ENCODE peak calls at places on chromosomes 12 and 14, in seven cellular contexts. G, N, D, W, S, R and A are unnamed samples.

GRCh38 chr12:12521044-12521485 is 41.6 kb downstream of the DUSP16 start:
- DNase-seq in S (no peak), D (no peak), G (no peak), W (no peak), R (no peak), N (no peak), A (no peak)

GRCh38 chr12:27193854-27194544 is 50.1 kb upstream of the STK38L start:
- DNase-seq in D (peak), W (peak), N (no peak), R (no peak), S (no peak), G (no peak), A (peak)

GRCh38 chr14:104805326-104805678 is 4.4 kb downstream of the ZBTB42 start:
- DNase-seq in N (peak), R (peak), S (no peak), W (peak), D (no peak), G (no peak), A (peak)

GRCh38 chr12:104686196-104686595 is 229.4 kb downstream of the CHST11 start:
- DNase-seq in W (peak), S (no peak), R (no peak), G (peak), N (no peak), D (no peak), A (no peak)

GRCh38 chr12:32462908-32463307 is 63.5 kb downstream of the FGD4 start:
- DNase-seq in W (no peak), G (no peak), N (no peak), D (no peak), S (no peak), R (no peak), A (no peak)

GRCh38 chr14:79708426-79708825 is 502.9 kb downstream of the DIO2 start:
- DNase-seq in W (no peak), G (no peak), R (no peak), N (no peak), S (no peak), D (no peak), A (no peak)

GRCh38 chr14:92726933-92727262 is 21.5 kb downstream of the LGMN start:
- DNase-seq in R (no peak), N (no peak), G (no peak), S (no peak), W (no peak), D (no peak), A (no peak)

GRCh38 chr12:41234672-41235071 is 46.6 kb downstream of the PDZRN4 start:
- DNase-seq in R (no peak), D (no peak), G (no peak), W (no peak), N (no peak), S (no peak), A (no peak)

GRCh38 chr12:15580431-15580830 is 208.8 kb downstream of the EPS8 start:
- DNase-seq in W (no peak), D (no peak), S (no peak), R (no peak), N (no peak), G (no peak), A (no peak)

GRCh38 chr12:119480551-119480950 is 113.0 kb upstream of the TMEM233 start:
- DNase-seq in D (no peak), G (no peak), S (no peak), R (no peak), N (no peak), W (no peak), A (no peak)

GRCh38 chr12:54360717-54361456 is 3.4 kb downstream of the GPR84 start:
- DNase-seq in N (no peak), W (peak), S (no peak), D (peak), G (peak), R (peak), A (peak)

GRCh38 chr12:91958816-91959215 is 186.8 kb downstream of the BTG1 start:
- DNase-seq in G (no peak), D (no peak), N (no peak), S (no peak), W (peak), R (no peak), A (peak)

GRCh38 chr14:78029471-78030372 is 140.5 kb upstream of the NRXN3 start:
- DNase-seq in N (no peak), W (no peak), S (no peak), R (no peak), G (no peak), D (no peak), A (no peak)

GRCh38 chr12:66804555-66804954 is 125.7 kb upstream of the GRIP1 start:
- DNase-seq in D (no peak), R (no peak), G (no peak), S (no peak), N (no peak), W (no peak), A (no peak)

GRCh38 chr12:66803972-66804371 is 125.1 kb upstream of the GRIP1 start:
- DNase-seq in D (no peak), S (no peak), W (no peak), G (no peak), N (no peak), R (no peak), A (no peak)

DNA sequence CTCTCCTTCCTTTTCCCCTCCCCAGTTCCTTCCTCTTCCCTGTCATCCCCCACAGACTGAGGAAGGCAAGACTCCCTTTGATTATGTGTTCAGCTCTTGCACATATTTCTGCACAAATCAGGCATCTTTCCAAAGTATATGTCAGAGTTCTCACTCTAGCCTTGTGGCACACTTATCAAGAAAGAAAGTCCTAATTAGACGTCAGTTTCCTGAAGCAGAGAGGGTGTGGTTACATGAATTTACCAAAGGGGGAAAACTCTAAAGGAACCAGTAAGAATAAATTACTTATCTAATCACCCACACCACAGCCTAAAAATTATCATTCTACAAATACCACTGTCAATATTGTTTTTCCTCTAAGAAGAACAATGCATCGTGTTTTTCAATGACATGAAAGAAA is 120.7 kb upstream of the GRIP1 start:
- DNase-seq in D (no peak), W (no peak), S (no peak), N (no peak), R (no peak), G (no peak), A (no peak)
- TF ChIP-seq CTCF in D (no peak), W (no peak), S (no peak), N (no peak), R (no peak), G (no peak), A (no peak)

DNA sequence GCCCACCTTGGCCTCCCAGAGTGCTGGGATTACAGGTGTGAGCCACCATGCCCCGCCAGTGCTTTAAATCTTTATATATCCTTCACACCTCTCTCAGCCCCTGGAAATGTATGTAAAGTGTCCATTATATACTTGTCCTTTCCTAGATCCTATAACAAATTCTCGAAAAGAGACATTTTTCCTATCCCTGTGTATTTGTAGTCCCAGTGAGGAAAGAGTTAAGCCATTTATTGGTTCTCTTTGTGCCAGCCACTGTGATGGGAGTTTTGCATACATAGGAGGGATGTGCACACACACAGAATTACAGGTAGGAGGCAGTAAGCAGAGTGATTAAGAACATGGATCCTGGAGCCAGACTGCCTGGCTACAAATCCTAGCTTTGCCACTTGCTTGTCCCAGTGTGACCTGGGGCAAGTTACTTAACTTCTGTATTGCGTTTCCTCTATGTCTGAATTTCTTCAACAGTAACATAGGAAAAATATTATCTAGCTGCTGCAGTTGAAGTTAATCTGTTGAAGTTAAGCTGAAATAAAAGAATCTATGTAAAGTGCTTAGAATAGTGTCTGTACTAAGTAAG is 2.1 kb upstream of the RABGGTA start:
- DNase-seq in W (peak), D (no peak), N (no peak), G (no peak), S (no peak), R (no peak), A (no peak)
- TF ChIP-seq CTCF in W (peak), D (no peak), N (no peak), G (no peak), S (no peak), R (no peak), A (peak)

GRCh38 chr12:117470804-117471203 is 109.4 kb upstream of the NOS1 start:
- DNase-seq in S (no peak), D (no peak), G (no peak), R (no peak), W (no peak), N (no peak), A (no peak)
- TF ChIP-seq CTCF in S (no peak), D (peak), G (no peak), R (no peak), W (peak), N (no peak), A (peak)

DNA sequence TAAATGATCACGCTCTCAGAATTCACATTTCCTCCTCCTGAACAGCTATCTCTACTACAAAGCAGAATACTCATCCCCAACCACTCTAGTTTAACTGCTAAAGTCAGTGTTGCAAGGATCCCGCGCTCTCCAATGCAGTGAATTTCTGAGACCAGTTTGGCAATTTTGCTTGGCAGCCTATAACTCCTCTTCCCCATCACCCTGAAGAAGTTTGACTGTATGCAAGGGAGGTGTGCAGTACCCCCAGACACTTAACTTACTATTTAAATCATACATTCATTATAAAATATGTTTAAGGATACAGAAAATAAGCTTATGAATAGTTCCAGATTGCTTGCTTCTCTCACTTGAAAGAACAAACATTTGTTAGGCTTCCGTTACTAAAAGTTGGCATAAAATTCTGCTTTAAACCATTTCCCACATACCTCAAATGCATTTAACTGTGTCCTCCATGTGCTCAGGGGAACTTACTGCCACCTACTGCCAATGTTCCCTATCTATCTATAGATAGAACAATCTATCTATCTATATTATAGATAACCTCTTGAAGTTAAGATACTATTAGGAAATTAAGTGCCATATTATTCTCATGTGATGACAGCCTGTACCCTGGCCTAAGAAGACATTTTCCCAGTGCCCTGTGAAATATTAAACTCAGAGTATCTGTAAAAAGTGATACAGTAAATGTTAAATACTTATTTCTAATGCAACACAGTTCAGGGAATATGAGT is 2.4 kb downstream of the LGR5 start:
- DNase-seq in G (no peak), S (no peak), R (no peak), W (no peak), N (no peak), D (no peak), A (no peak)
- TF ChIP-seq CTCF in G (no peak), S (no peak), R (no peak), W (no peak), N (no peak), D (no peak), A (no peak)

DNA sequence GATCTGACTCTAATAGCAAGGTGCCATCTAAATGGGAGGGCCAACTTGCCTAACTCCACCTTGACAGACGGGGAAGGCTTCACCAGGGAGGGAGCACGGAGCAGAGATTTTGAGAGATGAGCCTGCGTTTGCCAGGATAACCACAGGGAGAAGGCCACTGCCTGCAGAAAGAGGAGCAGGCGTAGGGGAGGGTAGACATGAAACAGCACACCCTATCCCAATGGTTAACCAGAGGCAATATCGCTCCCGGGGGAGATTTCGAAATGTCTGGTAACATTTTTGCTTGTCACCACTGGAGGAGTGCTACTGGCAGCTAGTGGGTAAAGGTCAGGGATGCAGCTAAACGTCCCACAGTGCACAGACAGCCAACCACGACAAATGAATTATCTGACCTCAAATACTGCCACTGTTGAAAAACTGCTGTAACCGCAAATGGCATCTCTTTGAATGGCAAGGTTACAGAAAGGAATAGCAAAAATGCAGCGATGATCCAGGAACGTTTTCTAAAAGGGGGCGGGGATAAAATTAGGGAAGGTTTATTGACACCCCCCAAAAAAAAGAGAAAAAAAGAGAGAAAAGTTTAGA is 126.0 kb upstream of the ATF7IP start:
- DNase-seq in W (no peak), G (no peak), D (no peak), N (no peak), S (no peak), R (no peak), A (no peak)
- TF ChIP-seq CTCF in W (no peak), G (no peak), D (no peak), N (no peak), S (no peak), R (no peak), A (peak)

GRCh38 chr14:102630405-102630804 is 38.0 kb downstream of the RCOR1 start:
- DNase-seq in W (no peak), R (no peak), D (no peak), S (no peak), N (no peak), G (no peak), A (no peak)

GRCh38 chr14:102629700-102630365 is 37.4 kb downstream of the RCOR1 start:
- DNase-seq in G (no peak), D (no peak), N (no peak), R (no peak), S (no peak), W (no peak), A (no peak)

GRCh38 chr14:102625564-102626296 is 33.3 kb downstream of the RCOR1 start:
- DNase-seq in G (no peak), R (no peak), W (no peak), N (no peak), S (no peak), D (no peak), A (no peak)

GRCh38 chr14:102626530-102626929 is 34.1 kb downstream of the RCOR1 start:
- DNase-seq in D (no peak), N (no peak), R (no peak), S (no peak), W (no peak), G (no peak), A (no peak)

GRCh38 chr14:102629011-102629444 is 36.6 kb downstream of the RCOR1 start:
- DNase-seq in G (no peak), W (no peak), N (no peak), D (no peak), S (no peak), R (no peak), A (no peak)
- TF ChIP-seq CTCF in G (no peak), W (no peak), N (no peak), D (no peak), S (no peak), R (no peak), A (no peak)

GRCh38 chr14:90815567-90815816 is 738 bp downstream of the TTC7B start:
- DNase-seq in S (no peak), W (no peak), N (no peak), D (no peak), G (no peak), R (no peak), A (no peak)

GRCh38 chr14:90818715-90819114 is 2.5 kb upstream of the TTC7B start:
- DNase-seq in W (no peak), G (no peak), S (no peak), R (no peak), N (no peak), D (no peak), A (no peak)

GRCh38 chr14:90815817-90816662 is at the start of gene TTC7B:
- DNase-seq in W (peak), R (no peak), G (peak), S (no peak), D (peak), N (no peak), A (no peak)

GRCh38 chr14:90814806-90815566 is 1.2 kb downstream of the TTC7B start:
- DNase-seq in G (no peak), R (no peak), D (no peak), S (no peak), W (no peak), N (no peak), A (no peak)

GRCh38 chr14:90816686-90817436 is 631 bp upstream of the TTC7B start:
- DNase-seq in N (peak), D (no peak), W (no peak), G (no peak), R (no peak), S (no peak), A (no peak)
- TF ChIP-seq CTCF in N (no peak), D (no peak), W (no peak), G (peak), R (no peak), S (no peak), A (peak)

GRCh38 chr12:52121848-52122838 is 42.6 kb downstream of the SMIM41 start:
- DNase-seq in G (peak), N (peak), S (peak), D (peak), R (peak), W (peak), A (peak)
- TF ChIP-seq CTCF in G (peak), N (peak), S (no peak), D (peak), R (peak), W (peak), A (peak)